ENCODE peak calls at places on chromosomes 1 and 21, in five cellular contexts. Q, O, Z, E and F are unnamed samples.

GRCh38 chr1:92486251-92487077 is at the start of gene GFI1:
- DNase-seq in Q (peak), O (no peak), Z (peak), E (no peak), F (peak)

GRCh38 chr21:41360072-41360821 is 1.6 kb upstream of the MX2 start:
- DNase-seq in Q (no peak), O (peak), Z (peak), E (no peak), F (peak)

GRCh38 chr1:181396171-181396670 is 87.1 kb upstream of the CACNA1E start:
- DNase-seq in Q (peak), O (no peak), Z (no peak), E (no peak), F (no peak)

GRCh38 chr1:207852576-207853371 is 58.2 kb downstream of the CD34 start:
- DNase-seq in Q (no peak), O (no peak), Z (no peak), E (no peak), F (no peak)

GRCh38 chr1:85992756-85993155 is 163.8 kb downstream of the COL24A1 start:
- DNase-seq in Q (no peak), O (no peak), Z (peak), E (no peak), F (no peak)

GRCh38 chr1:167158095-167158812 is 62.4 kb upstream of the POU2F1 start:
- DNase-seq in Q (no peak), O (no peak), Z (no peak), E (no peak), F (no peak)

GRCh38 chr1:29062157-29062942 is 61.4 kb downstream of the TMEM200B start:
- DNase-seq in Q (no peak), O (no peak), Z (no peak), E (no peak), F (no peak)

GRCh38 chr21:33286600-33287456 is 20.7 kb downstream of the IL10RB start:
- DNase-seq in Q (no peak), O (peak), Z (peak), E (peak), F (peak)

GRCh38 chr1:240098534-240098933 is 6.9 kb downstream of the FMN2 start:
- DNase-seq in Q (no peak), O (no peak), Z (peak), E (no peak), F (no peak)

GRCh38 chr1:163655565-163655964 is 333.8 kb downstream of the NUF2 start:
- DNase-seq in Q (no peak), O (no peak), Z (no peak), E (no peak), F (no peak)

GRCh38 chr1:3049905-3050304 is 19.1 kb upstream of the PRDM16 start:
- DNase-seq in Q (no peak), O (no peak), Z (no peak), E (no peak), F (no peak)

GRCh38 chr1:19884312-19884711 is 2.1 kb downstream of the OTUD3 start:
- DNase-seq in Q (no peak), O (no peak), Z (no peak), E (no peak), F (no peak)

GRCh38 chr1:84083321-84083720 is 60.8 kb upstream of the PRKACB start:
- DNase-seq in Q (no peak), O (no peak), Z (no peak), E (no peak), F (no peak)

GRCh38 chr1:238141295-238141694 is 250.6 kb upstream of the ZP4 start:
- DNase-seq in Q (no peak), O (no peak), Z (no peak), E (no peak), F (no peak)

GRCh38 chr1:229943988-229944743 is 122.9 kb upstream of the GALNT2 start:
- DNase-seq in Q (no peak), O (no peak), Z (no peak), E (no peak), F (no peak)

GRCh38 chr1:162497104-162497722 is 405 bp upstream of the UHMK1 start:
- DNase-seq in Q (no peak), O (no peak), Z (no peak), E (no peak), F (no peak)

GRCh38 chr1:9009438-9010366 is 16.5 kb downstream of the SLC2A7 start:
- DNase-seq in Q (no peak), O (no peak), Z (peak), E (no peak), F (no peak)

GRCh38 chr1:27577504-27578188 is 26.3 kb downstream of the AHDC1 start:
- DNase-seq in Q (no peak), O (no peak), Z (no peak), E (no peak), F (no peak)

GRCh38 chr1:115701090-115701489 is 59.3 kb downstream of the VANGL1 start:
- DNase-seq in Q (no peak), O (no peak), Z (no peak), E (no peak), F (no peak)

GRCh38 chr1:229693124-229693523 is 67.1 kb downstream of the URB2 start:
- DNase-seq in Q (no peak), O (no peak), Z (no peak), E (no peak), F (no peak)